ENCODE peak calls at places on chromosomes 1 and 21, in six cellular contexts. A is MCF 10A; Z is stimulated activated CD4-positive, alpha-beta T cell treated with anti-CD3 and anti-CD28 coated beads, Interleukin-2, amount 100 ng/mL, for 48 hours; R is uterus; Q is T47D; O is glutamatergic neuron. Y is an unnamed sample.

GRCh38 chr1:230370109-230370508 is 56.0 kb downstream of the PGBD5 start:
- DNase-seq in Q (no peak), A (no peak), O (no peak), Z (no peak), R (no peak), Y (no peak)

GRCh38 chr1:183896466-183897026 is 91.6 kb downstream of the RGL1 start:
- DNase-seq in R (no peak), Q (no peak), Z (no peak), O (no peak), A (peak), Y (no peak)

GRCh38 chr1:42417191-42417590 is 36.6 kb downstream of the RIMKLA start:
- DNase-seq in Q (no peak), O (no peak), Z (no peak), A (no peak), R (no peak), Y (no peak)

GRCh38 chr1:10794724-10795304 is 1.6 kb downstream of the CASZ1 start:
- DNase-seq in Q (no peak), A (no peak), Z (no peak), R (no peak), O (peak), Y (no peak)

GRCh38 chr21:29287383-29287782 is 11.3 kb upstream of the BACH1 start:
- DNase-seq in R (no peak), A (no peak), O (no peak), Q (no peak), Z (no peak), Y (no peak)

GRCh38 chr1:169550294-169550693 is 36.0 kb downstream of the F5 start:
- DNase-seq in R (no peak), Z (no peak), Q (peak), A (peak), O (no peak), Y (no peak)

GRCh38 chr1:226632169-226632884 is 83.8 kb downstream of the STUM start:
- DNase-seq in O (no peak), A (no peak), Q (no peak), Z (no peak), R (peak), Y (peak)

GRCh38 chr1:59596432-59596831 is 218.3 kb upstream of the HOOK1 start:
- DNase-seq in Q (no peak), O (no peak), Z (no peak), R (peak), A (peak), Y (peak)

GRCh38 chr1:190444464-190444863 is 33.2 kb downstream of the BRINP3 start:
- DNase-seq in O (no peak), Q (no peak), Z (no peak), R (no peak), A (no peak), Y (no peak)

GRCh38 chr1:21575351-21575942 is 66.2 kb downstream of the ALPL start:
- DNase-seq in A (no peak), Z (no peak), R (no peak), O (no peak), Q (no peak), Y (no peak)

GRCh38 chr1:185517808-185518419 is 200.9 kb upstream of the IVNS1ABP start:
- DNase-seq in O (no peak), R (no peak), Q (no peak), A (peak), Z (no peak), Y (no peak)

GRCh38 chr21:42125571-42126544 is 54.7 kb downstream of the UMODL1 start:
- DNase-seq in Q (no peak), R (no peak), O (no peak), Z (no peak), A (peak), Y (no peak)

GRCh38 chr1:187891993-187892392 is 1063.2 kb downstream of the PLA2G4A start:
- DNase-seq in Z (no peak), A (no peak), O (no peak), R (no peak), Q (no peak), Y (no peak)

GRCh38 chr1:23019851-23020625 is 770 bp downstream of the KDM1A start:
- DNase-seq in Z (peak), R (peak), Q (no peak), A (peak), O (peak), Y (peak)

GRCh38 chr1:196660912-196661311 is 9.1 kb downstream of the CFH start:
- DNase-seq in Q (peak), O (no peak), R (no peak), A (peak), Z (no peak), Y (peak)

GRCh38 chr21:39849014-39849655 is 18.1 kb upstream of the PCP4 start:
- DNase-seq in A (no peak), R (no peak), O (no peak), Z (no peak), Q (no peak), Y (no peak)

GRCh38 chr1:114510235-114511047 is 562 bp downstream of the TRIM33 start:
- DNase-seq in Z (peak), R (peak), Q (peak), A (peak), O (peak), Y (peak)

GRCh38 chr1:58922302-58923089 is 138.6 kb upstream of the JUN start:
- DNase-seq in R (peak), O (no peak), A (peak), Q (no peak), Z (no peak), Y (peak)

GRCh38 chr1:2311184-2312032 is 79.9 kb downstream of the MORN1 start:
- DNase-seq in Z (peak), O (peak), A (peak), R (peak), Q (peak), Y (peak)

GRCh38 chr1:220775238-220775853 is 11.4 kb upstream of the MTARC1 start:
- DNase-seq in A (peak), Z (peak), Q (peak), R (no peak), O (peak), Y (no peak)

GRCh38 chr1:79055856-79056255 is 49.3 kb upstream of the ADGRL4 start:
- DNase-seq in A (no peak), O (no peak), Z (no peak), Q (no peak), R (no peak), Y (no peak)

GRCh38 chr1:162217674-162218073 is 148.2 kb downstream of the NOS1AP start:
- DNase-seq in Q (no peak), O (no peak), Z (no peak), A (no peak), R (no peak), Y (no peak)

GRCh38 chr1:10528066-10529014 is 53.6 kb downstream of the PEX14 start:
- DNase-seq in A (peak), Z (no peak), R (peak), O (no peak), Q (peak), Y (no peak)

GRCh38 chr1:50329332-50329932 is 93.8 kb downstream of the DMRTA2 start:
- DNase-seq in Q (no peak), O (no peak), A (peak), Z (no peak), R (no peak), Y (no peak)